ENCODE peak calls at places on chromosome 14, in four cellular contexts. G is HepG2, V is K562, J is H1. B is an unnamed sample.

GRCh38 chr14:71824816-71825215 is 107.4 kb upstream of the RGS6 start:
- DNase-seq in G (no peak), V (no peak), J (no peak), B (no peak)

GRCh38 chr14:69685716-69686115 is 74.3 kb downstream of the SUSD6 start:
- DNase-seq in G (peak), V (no peak), J (no peak), B (no peak)

GRCh38 chr14:38405851-38406630 is 150.1 kb upstream of the CLEC14A start:
- DNase-seq in G (no peak), V (no peak), J (no peak), B (no peak)

GRCh38 chr14:51776102-51776894 is 84.1 kb upstream of the GNG2 start:
- DNase-seq in G (peak), V (peak), J (peak), B (no peak)

GRCh38 chr14:31969841-31970240 is 107.3 kb upstream of the ARHGAP5 start:
- DNase-seq in G (no peak), V (no peak), J (no peak), B (no peak)

GRCh38 chr14:77007975-77008421 is 20.5 kb downstream of the IRF2BPL start:
- DNase-seq in G (no peak), V (no peak), J (no peak), B (no peak)

GRCh38 chr14:41859336-41859735 is 252.7 kb downstream of the LRFN5 start:
- DNase-seq in G (no peak), V (no peak), J (no peak), B (no peak)

GRCh38 chr14:91255026-91255695 is 10.7 kb upstream of the GPR68 start:
- DNase-seq in G (no peak), V (no peak), J (no peak), B (no peak)

GRCh38 chr14:100376751-100377171 is 53.6 kb downstream of the SLC25A47 start:
- DNase-seq in G (peak), V (no peak), J (peak), B (no peak)

GRCh38 chr14:42378274-42378673 is 771.6 kb downstream of the LRFN5 start:
- DNase-seq in G (no peak), V (no peak), J (no peak), B (no peak)

GRCh38 chr14:64584185-64584584 is 34.4 kb downstream of the PPP1R36 start:
- DNase-seq in G (no peak), V (no peak), J (no peak), B (no peak)

GRCh38 chr14:35408026-35408425 is 3.5 kb upstream of the NFKBIA start:
- DNase-seq in G (no peak), V (no peak), J (no peak), B (no peak)

GRCh38 chr14:35404496-35405303 is at the start of gene NFKBIA:
- DNase-seq in G (peak), V (peak), J (peak), B (peak)

GRCh38 chr14:35406090-35406489 is 1.5 kb upstream of the NFKBIA start:
- DNase-seq in G (no peak), V (no peak), J (no peak), B (no peak)

GRCh38 chr14:35405304-35405996 is 901 bp upstream of the NFKBIA start:
- DNase-seq in G (peak), V (no peak), J (no peak), B (no peak)

DNA sequence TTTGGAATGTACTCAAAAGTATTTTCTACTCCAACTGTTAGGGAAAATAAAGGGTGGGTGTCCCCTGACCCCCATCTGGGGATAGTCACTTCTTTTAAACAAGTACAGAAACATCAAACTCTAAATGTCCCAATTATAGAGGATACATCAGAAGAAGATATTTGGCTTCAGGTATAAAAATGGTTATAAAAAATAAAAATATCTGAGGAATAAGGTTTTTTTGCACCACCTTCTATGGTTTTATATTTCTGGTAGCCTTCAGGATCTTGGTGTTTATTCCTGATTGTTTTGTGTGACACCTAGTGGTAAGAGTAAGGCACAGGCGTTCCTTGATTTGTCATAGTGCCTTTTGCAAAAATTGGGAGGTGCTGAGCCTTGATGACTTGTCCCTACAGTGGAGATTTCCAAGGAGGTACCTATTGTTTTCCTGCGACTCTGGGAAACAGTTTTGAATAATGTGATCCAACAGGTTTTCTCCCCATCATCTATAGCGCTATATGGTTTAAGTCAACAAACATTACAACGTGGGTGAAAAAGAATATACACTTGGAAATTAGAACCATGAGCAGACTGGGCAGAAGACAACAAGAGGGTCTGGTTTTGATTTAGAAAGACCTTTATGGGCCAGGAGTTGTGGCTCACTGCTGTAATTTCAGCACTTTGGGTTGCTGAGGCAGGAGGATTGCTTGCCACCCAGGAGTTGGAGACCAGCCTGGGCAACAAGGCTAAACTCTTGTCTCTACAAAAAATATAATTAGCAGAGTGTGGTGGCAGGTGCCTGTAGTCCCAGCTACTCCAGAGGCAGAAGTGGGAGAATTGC is 2.5 kb upstream of the NFKBIA start:
- DNase-seq in G (peak), V (peak), J (no peak), B (no peak)
- TF ChIP-seq HDAC6 in G (no peak), V (no peak), J (no peak), B (no peak)

DNA sequence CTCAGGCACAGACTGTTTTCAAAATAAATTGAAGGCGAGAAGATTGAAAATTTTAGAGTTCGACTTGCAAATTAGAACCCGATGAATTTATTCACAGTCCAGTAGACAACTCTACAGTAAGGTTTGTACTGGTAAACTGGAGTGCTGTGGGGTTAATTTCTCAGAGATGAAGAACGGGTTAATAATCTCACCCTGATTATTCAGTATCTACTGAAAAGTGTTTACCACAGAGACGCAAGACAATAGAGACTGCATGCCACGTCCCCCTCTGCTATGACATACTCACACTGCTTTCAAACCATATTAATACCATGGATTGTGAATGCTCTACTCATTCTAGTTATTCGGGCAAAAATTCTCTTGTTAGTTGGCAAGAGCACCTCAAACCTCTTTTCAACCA is 36.1 kb downstream of the CFL2 start:
- DNase-seq in G (no peak), V (no peak), J (no peak), B (no peak)
- H3K4me3 ChIP-seq in G (no peak), V (no peak), J (no peak), B (no peak)

GRCh38 chr14:94971750-94972149 is 185.6 kb downstream of the DICER1 start:
- DNase-seq in G (no peak), V (no peak), J (no peak), B (no peak)
- TF ChIP-seq HDAC6 in G (no peak), V (no peak), J (no peak), B (no peak)

GRCh38 chr14:103014466-103015319 is 42.7 kb downstream of the CDC42BPB start:
- DNase-seq in G (no peak), V (no peak), J (no peak), B (no peak)
- H3K4me3 ChIP-seq in G (no peak), V (no peak), J (no peak), B (no peak)

DNA sequence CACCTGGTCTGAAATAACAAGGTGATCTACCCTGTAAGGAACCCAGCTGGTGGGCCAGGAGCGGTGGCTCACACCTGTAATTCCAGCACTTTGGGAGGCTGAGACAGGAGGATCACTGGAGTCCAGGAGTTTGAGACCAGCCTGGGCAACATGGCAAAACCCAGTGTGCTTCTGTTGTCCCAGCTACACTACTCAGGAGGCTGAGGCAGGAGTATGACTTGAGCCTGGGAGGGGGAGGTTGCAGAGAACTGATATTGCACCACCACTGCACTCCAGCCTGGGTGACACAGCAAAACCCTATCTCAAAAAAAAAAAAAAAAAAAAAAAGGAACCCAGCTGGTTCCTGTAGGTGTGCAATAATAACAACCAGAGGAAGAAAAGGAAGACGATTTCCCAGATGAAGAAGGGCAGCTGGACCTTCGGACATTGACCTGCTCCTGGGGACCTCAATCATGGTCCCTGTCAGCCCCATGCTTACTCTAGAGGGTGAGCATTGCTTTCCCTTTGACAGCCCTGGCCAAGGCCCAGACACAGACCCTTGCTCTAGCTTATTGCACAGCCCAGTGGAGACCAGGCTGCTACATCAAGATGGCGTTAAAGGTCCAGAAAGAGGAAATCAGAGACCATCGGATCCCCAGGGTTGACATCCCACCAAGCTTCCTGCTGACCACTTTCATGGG is 5.4 kb downstream of the FOS start:
- DNase-seq in G (peak), V (peak), J (no peak), B (no peak)
- TF ChIP-seq HDAC6 in G (no peak), V (no peak), J (no peak), B (no peak)

GRCh38 chr14:75927564-75928087 is 54.2 kb downstream of the TGFB3 start:
- DNase-seq in G (no peak), V (no peak), J (no peak), B (no peak)

GRCh38 chr14:75926431-75926830 is 55.4 kb downstream of the TGFB3 start:
- DNase-seq in G (no peak), V (no peak), J (no peak), B (no peak)

GRCh38 chr14:75933712-75934296 is 48.0 kb downstream of the TGFB3 start:
- DNase-seq in G (no peak), V (no peak), J (no peak), B (no peak)

GRCh38 chr14:75928587-75929230 is 53.1 kb downstream of the TGFB3 start:
- DNase-seq in G (no peak), V (no peak), J (no peak), B (no peak)
- H3K4me3 ChIP-seq in G (no peak), V (no peak), J (no peak), B (no peak)

GRCh38 chr14:30223385-30223785 is 295.7 kb upstream of the PRKD1 start:
- DNase-seq in G (peak), V (no peak), J (no peak), B (no peak)
- TF ChIP-seq HDAC6 in G (no peak), V (no peak), J (no peak), B (no peak)

GRCh38 chr14:68627050-68627867 is 165.6 kb downstream of the ZFP36L1 start:
- DNase-seq in G (peak), V (no peak), J (peak), B (no peak)
- H3K4me3 ChIP-seq in G (no peak), V (no peak), J (no peak), B (no peak)